ENCODE peak calls at places on chromosomes 1 and 21, in ten cellular contexts. C is activated gamma-delta T cell treated with Interleukin-2 at 50 U/mL for 16 hours, I is T-helper 17 cell, K is HT1080, X is GM23248, D is T-cell, P is memory B cell, E is fibroblast of lung, J is kidney glomerular epithelial cell, H is T follicular helper cell. V is an unnamed sample.

GRCh38 chr21:46066843-46067331 is 31.0 kb upstream of the COL6A2 start:
- DNase-seq in C (no peak), I (no peak), K (no peak), X (peak; percentile 79), D (no peak), P (no peak), E (peak; percentile 73), J (no peak), H (no peak), V (peak; percentile 38)

GRCh38 chr1:94104776-94105462 is 16.0 kb downstream of the ABCA4 start:
- DNase-seq in C (no peak), I (no peak), K (no peak), X (no peak), D (no peak), P (no peak), E (no peak), J (no peak), H (no peak), V (no peak)

GRCh38 chr1:34771573-34771972 is 9.4 kb upstream of the GJB3 start:
- DNase-seq in C (no peak), I (no peak), K (no peak), X (no peak), D (no peak), P (no peak), E (no peak), J (no peak), H (no peak), V (no peak)

GRCh38 chr1:161121838-161122237 is 3.9 kb downstream of the NIT1 start:
- DNase-seq in C (no peak), I (no peak), K (no peak), X (no peak), D (no peak), P (no peak), E (no peak), J (no peak), H (no peak), V (no peak)

GRCh38 chr1:115976062-115976899 is at the start of gene SLC22A15:
- DNase-seq in C (peak; percentile 9), I (no peak), K (peak; percentile 76), X (peak; percentile 80), D (no peak), P (peak; percentile 77), E (peak; percentile 55), J (peak; percentile 22), H (no peak), V (peak; percentile 26)

GRCh38 chr1:45880930-45881329 is 77.5 kb downstream of the MAST2 start:
- DNase-seq in C (no peak), I (no peak), K (no peak), X (peak; percentile 65), D (no peak), P (no peak), E (peak; percentile 27), J (no peak), H (no peak), V (no peak)

GRCh38 chr1:152148991-152149390 is 10.0 kb downstream of the RPTN start:
- DNase-seq in C (no peak), I (no peak), K (no peak), X (peak; percentile 53), D (no peak), P (no peak), E (no peak), J (no peak), H (no peak), V (no peak)

GRCh38 chr1:168958562-168959289 is 147.8 kb upstream of the ATP1B1 start:
- DNase-seq in C (no peak), I (no peak), K (no peak), X (peak; percentile 35), D (no peak), P (no peak), E (no peak), J (no peak), H (no peak), V (no peak)

GRCh38 chr1:7579831-7580804 is 191.0 kb upstream of the VAMP3 start:
- DNase-seq in C (no peak), I (no peak), K (no peak), X (no peak), D (no peak), P (no peak), E (no peak), J (no peak), H (no peak), V (no peak)

GRCh38 chr1:89060091-89060490 is 4.9 kb downstream of the GBP1 start:
- DNase-seq in C (no peak), I (no peak), K (peak; percentile 75), X (no peak), D (no peak), P (no peak), E (no peak), J (no peak), H (no peak), V (no peak)

GRCh38 chr1:211738709-211739301 is 63.4 kb upstream of the NEK2 start:
- DNase-seq in C (peak; percentile 11), I (no peak), K (no peak), X (no peak), D (peak; percentile 15), P (no peak), E (no peak), J (peak; percentile 41), H (no peak), V (no peak)

V was measured in CD8-positive, alpha-beta T cell.